ENCODE peak calls at places on chromosome 15, in five cellular contexts. R is tibial artery, V is stomach, L is PC-3, T is psoas muscle. D is an unnamed sample. For H3K4me1, the result is how much of the 10 kb centered on the place peaks cover.

GRCh38 chr15:63353887-63354286 is 27.8 kb downstream of the CA12 start:
- DNase-seq in R (no peak), V (no peak), L (no peak), T (no peak), D (no peak)

GRCh38 chr15:62115847-62116246 is 49.1 kb downstream of the C2CD4A start:
- DNase-seq in R (no peak), V (no peak), L (no peak), T (no peak), D (no peak)

GRCh38 chr15:66132251-66132816 is 121.2 kb downstream of the MEGF11 start:
- DNase-seq in R (no peak), V (no peak), L (no peak), T (no peak), D (no peak)

GRCh38 chr15:50888054-50888453 is 20.4 kb upstream of the AP4E1 start:
- DNase-seq in R (no peak), V (no peak), L (no peak), T (no peak), D (no peak)

GRCh38 chr15:83108266-83109219 is 1.1 kb downstream of the TM6SF1 start:
- DNase-seq in R (peak), V (peak), L (no peak), T (peak), D (peak)

GRCh38 chr15:40906947-40907802 is 12.9 kb downstream of the VPS18 start:
- DNase-seq in R (no peak), V (peak), L (peak), T (no peak), D (peak)

GRCh38 chr15:75639191-75639708 is 774 bp downstream of the IMP3 start:
- DNase-seq in R (no peak), V (no peak), L (peak), T (no peak), D (no peak)

GRCh38 chr15:49915822-49916221 is 203.2 kb downstream of the ATP8B4 start:
- DNase-seq in R (no peak), V (no peak), L (no peak), T (no peak), D (no peak)

GRCh38 chr15:79474252-79474651 is 42.1 kb downstream of the MINAR1 start:
- DNase-seq in R (no peak), V (no peak), L (no peak), T (no peak), D (no peak)

GRCh38 chr15:35705030-35705884 is 159.3 kb upstream of the DPH6 start:
- DNase-seq in R (no peak), V (no peak), L (no peak), T (no peak), D (no peak)

GRCh38 chr15:80689716-80690115 is 5.4 kb upstream of the ABHD17C start:
- DNase-seq in R (no peak), V (no peak), L (no peak), T (no peak), D (no peak)

GRCh38 chr15:90706394-90707327 is 10.5 kb upstream of the BLM start:
- DNase-seq in R (no peak), V (no peak), L (no peak), T (no peak), D (no peak)

GRCh38 chr15:67133738-67134576 is 68.6 kb downstream of the SMAD3 start:
- DNase-seq in R (peak), V (no peak), L (no peak), T (no peak), D (no peak)

GRCh38 chr15:82045179-82045891 is 483 bp downstream of the MEX3B start:
- DNase-seq in R (peak), V (no peak), L (no peak), T (peak), D (peak)

GRCh38 chr15:34280193-34280592 is 55.4 kb downstream of the EMC4 start:
- DNase-seq in R (no peak), V (no peak), L (no peak), T (no peak), D (no peak)

GRCh38 chr15:78075490-78076230 is 1.9 kb downstream of the TBC1D2B start:
- DNase-seq in R (peak), V (peak), L (peak), T (no peak), D (no peak)

GRCh38 chr15:52331490-52332240 is 36.1 kb upstream of the MYO5C start:
- DNase-seq in R (no peak), V (peak), L (peak), T (no peak), D (peak)

GRCh38 chr15:72118400-72118978 is at the start of gene SENP8:
- DNase-seq in R (no peak), V (no peak), L (no peak), T (no peak), D (no peak)

GRCh38 chr15:71013446-71013845 is 101.8 kb upstream of the THSD4 start:
- DNase-seq in R (no peak), V (no peak), L (no peak), T (no peak), D (no peak)

GRCh38 chr15:43912208-43912607 is 85.4 kb downstream of the WDR76 start:
- DNase-seq in R (no peak), V (no peak), L (no peak), T (no peak), D (no peak)

GRCh38 chr15:51090753-51091152 is 4.0 kb downstream of the TNFAIP8L3 start:
- DNase-seq in R (no peak), V (no peak), L (no peak), T (no peak), D (no peak)

GRCh38 chr15:75062706-75063105 is 39.3 kb downstream of the PPCDC start:
- DNase-seq in R (no peak), V (no peak), L (no peak), T (no peak), D (no peak)

GRCh38 chr15:39235084-39235795 is 345.6 kb upstream of the THBS1 start:
- DNase-seq in R (no peak), V (no peak), L (peak), T (no peak), D (no peak)

GRCh38 chr15:28094732-28095521 is 4.2 kb downstream of the OCA2 start:
- DNase-seq in R (peak), V (peak), L (peak), T (no peak), D (no peak)

GRCh38 chr15:81258455-81258854 is 61.8 kb downstream of the IL16 start:
- DNase-seq in R (no peak), V (no peak), L (no peak), T (no peak), D (no peak)

GRCh38 chr15:88695046-88695445 is 56.2 kb downstream of the ISG20 start:
- DNase-seq in R (no peak), V (no peak), L (no peak), T (no peak), D (no peak)

GRCh38 chr15:25171111-25171811 is 216.5 kb downstream of the SNRPN start:
- DNase-seq in R (no peak), V (no peak), L (no peak), T (peak), D (peak)

GRCh38 chr15:51970132-51970817 is 1.3 kb downstream of the LEO1 start:
- DNase-seq in R (no peak), V (no peak), L (no peak), T (no peak), D (no peak)

GRCh38 chr15:48563944-48564343 is 81.6 kb downstream of the FBN1 start:
- DNase-seq in R (no peak), V (no peak), L (no peak), T (no peak), D (no peak)

GRCh38 chr15:91113036-91113435 is 13.0 kb downstream of the SV2B start:
- DNase-seq in R (no peak), V (no peak), L (no peak), T (no peak), D (no peak)

DNA sequence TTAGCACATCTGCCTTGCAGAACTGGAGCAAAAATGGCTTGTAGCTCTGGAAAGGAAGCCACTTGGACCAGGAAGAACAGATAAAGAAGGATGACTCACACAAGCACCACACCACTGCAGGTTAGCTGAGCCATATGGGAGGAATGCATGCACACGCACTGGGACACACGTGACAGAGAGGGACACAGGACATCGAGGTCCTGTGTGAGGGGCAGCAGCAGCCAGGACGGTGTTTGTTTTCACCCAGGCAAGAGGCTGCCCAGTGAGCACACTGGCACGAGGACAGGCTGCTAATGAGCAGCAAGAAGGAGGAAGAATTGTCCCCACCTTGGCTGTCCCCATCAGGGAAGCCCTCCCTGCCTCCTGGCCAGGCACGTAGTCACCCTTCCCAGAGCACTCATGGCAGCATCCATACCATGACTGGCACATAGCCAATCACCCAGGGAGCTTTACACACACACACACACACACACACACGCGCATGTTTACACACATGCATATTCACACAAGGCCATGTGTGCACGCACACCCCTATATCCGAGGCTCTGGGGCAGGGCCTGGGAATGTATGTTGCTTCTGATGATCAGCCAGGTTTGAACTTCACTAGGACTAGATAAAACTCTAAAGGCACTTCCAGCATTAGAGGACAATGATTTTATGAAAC is 24.0 kb upstream of the SPTBN5 start:
- DNase-seq in R (peak), V (peak), L (peak), T (peak), D (no peak)
- H3K4me1 ChIP-seq in R (under half), V (half or more), L (under half), T (half or more), D (under half)

GRCh38 chr15:92822216-92823144 is 77.6 kb upstream of the CHD2 start:
- DNase-seq in R (no peak), V (no peak), L (no peak), T (no peak), D (no peak)

GRCh38 chr15:92818658-92819311 is 81.3 kb upstream of the CHD2 start:
- DNase-seq in R (no peak), V (no peak), L (no peak), T (no peak), D (no peak)

GRCh38 chr15:92820233-92821021 is 79.7 kb upstream of the CHD2 start:
- DNase-seq in R (peak), V (peak), L (peak), T (peak), D (peak)

GRCh38 chr15:92819312-92820232 is 80.6 kb upstream of the CHD2 start:
- DNase-seq in R (no peak), V (no peak), L (peak), T (no peak), D (no peak)

DNA sequence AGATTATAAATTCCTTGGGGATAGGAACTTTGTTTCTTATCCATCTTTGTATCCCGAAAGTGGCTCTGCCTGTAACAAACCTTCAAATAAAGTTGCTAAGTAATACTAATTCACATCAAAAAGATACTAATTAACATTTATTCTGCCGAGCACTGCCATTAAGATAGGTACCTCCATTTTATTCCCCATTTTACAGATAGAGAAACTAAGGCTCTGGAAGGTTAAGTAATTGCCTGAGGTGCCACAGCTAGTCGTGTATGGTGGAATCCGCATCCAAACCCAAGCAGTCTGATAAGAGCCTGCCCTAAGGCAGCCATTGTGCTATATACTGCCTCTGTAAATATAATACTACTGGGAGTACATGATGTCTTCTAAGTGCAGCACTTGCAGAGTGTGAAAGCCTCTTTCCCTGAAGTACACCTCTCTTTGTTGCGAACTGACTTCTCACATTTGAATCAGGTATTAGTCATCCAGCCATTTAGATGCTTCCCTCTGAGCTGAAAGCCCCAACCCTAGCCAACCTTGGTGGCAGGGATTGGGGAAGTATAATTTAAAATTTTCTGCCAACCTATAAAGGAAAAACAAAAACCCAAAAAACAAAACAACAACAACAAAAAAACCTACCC is 78.5 kb upstream of the CHD2 start:
- DNase-seq in R (no peak), V (no peak), L (peak), T (no peak), D (no peak)
- H3K4me1 ChIP-seq in R (under half), V (under half), L (under half), T (under half), D (under half)

DNA sequence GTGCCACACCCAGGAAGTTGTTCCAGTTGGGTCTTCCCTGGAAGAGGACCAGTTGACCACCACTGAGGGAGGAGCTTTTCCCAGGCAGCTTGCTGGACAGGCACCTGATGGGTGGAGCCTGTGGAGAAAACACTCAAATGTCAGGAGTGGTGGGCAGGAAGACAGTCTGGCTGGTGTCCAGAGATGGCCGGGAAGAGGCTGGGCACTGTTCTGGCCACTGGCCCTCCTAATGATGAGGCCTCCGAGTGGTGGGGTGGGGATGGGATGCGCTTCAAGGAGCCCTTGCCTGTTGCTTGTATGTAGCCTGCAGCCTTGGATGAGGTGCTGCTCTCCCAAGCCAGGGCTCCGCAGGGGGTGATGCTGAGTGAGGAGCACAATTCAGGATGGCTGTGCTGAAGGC is 12.3 kb downstream of the PLEKHO2 start:
- DNase-seq in R (no peak), V (no peak), L (no peak), T (no peak), D (no peak)
- H3K4me1 ChIP-seq in R (half or more), V (half or more), L (under half), T (under half), D (under half)

GRCh38 chr15:64847876-64848716 is 6.4 kb downstream of the PLEKHO2 start:
- DNase-seq in R (no peak), V (no peak), L (no peak), T (no peak), D (no peak)

GRCh38 chr15:64854526-64854925 is 12.8 kb downstream of the PLEKHO2 start:
- DNase-seq in R (no peak), V (no peak), L (no peak), T (no peak), D (no peak)

GRCh38 chr15:64851503-64851840 is 9.8 kb downstream of the PLEKHO2 start:
- DNase-seq in R (no peak), V (no peak), L (no peak), T (no peak), D (no peak)

GRCh38 chr15:64847448-64847847 is 5.7 kb downstream of the PLEKHO2 start:
- DNase-seq in R (no peak), V (no peak), L (no peak), T (no peak), D (no peak)

GRCh38 chr15:64850778-64851502 is 9.2 kb downstream of the PLEKHO2 start:
- DNase-seq in R (no peak), V (no peak), L (no peak), T (no peak), D (no peak)
- H3K4me1 ChIP-seq in R (under half), V (half or more), L (under half), T (under half), D (under half)

DNA sequence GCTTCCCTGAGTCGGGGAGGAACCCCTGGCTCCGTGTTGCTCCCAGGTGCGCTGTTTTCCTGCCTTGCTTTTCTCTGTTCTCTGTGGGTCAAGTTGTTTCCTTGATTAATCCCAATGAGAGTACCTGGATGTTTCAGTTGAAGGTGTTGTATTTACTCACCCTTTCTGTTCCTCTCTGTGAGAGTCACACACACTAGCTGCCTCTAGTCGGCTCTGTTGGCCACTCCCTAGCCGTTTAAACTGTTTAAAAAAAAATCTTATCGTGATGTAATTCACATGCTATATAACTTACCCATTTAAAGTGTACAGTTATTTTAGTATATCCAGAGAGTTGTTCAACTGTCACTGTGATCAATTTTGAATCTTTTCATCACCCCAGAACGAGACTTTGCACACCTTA is 74.0 kb downstream of the AKAP13 start:
- DNase-seq in R (no peak), V (no peak), L (no peak), T (no peak), D (no peak)
- H3K4me1 ChIP-seq in R (under half), V (under half), L (under half), T (under half), D (under half)

GRCh38 chr15:84752195-84752594 is 3.8 kb downstream of the ZNF592 start:
- DNase-seq in R (no peak), V (no peak), L (no peak), T (no peak), D (no peak)

GRCh38 chr15:84748274-84749110 is at the start of gene ZNF592:
- DNase-seq in R (peak), V (peak), L (peak), T (peak), D (peak)

GRCh38 chr15:84749111-84749991 is 959 bp downstream of the ZNF592 start:
- DNase-seq in R (peak), V (peak), L (peak), T (peak), D (peak)

GRCh38 chr15:84750583-84751092 is 2.2 kb downstream of the ZNF592 start:
- DNase-seq in R (no peak), V (no peak), L (no peak), T (no peak), D (no peak)

DNA sequence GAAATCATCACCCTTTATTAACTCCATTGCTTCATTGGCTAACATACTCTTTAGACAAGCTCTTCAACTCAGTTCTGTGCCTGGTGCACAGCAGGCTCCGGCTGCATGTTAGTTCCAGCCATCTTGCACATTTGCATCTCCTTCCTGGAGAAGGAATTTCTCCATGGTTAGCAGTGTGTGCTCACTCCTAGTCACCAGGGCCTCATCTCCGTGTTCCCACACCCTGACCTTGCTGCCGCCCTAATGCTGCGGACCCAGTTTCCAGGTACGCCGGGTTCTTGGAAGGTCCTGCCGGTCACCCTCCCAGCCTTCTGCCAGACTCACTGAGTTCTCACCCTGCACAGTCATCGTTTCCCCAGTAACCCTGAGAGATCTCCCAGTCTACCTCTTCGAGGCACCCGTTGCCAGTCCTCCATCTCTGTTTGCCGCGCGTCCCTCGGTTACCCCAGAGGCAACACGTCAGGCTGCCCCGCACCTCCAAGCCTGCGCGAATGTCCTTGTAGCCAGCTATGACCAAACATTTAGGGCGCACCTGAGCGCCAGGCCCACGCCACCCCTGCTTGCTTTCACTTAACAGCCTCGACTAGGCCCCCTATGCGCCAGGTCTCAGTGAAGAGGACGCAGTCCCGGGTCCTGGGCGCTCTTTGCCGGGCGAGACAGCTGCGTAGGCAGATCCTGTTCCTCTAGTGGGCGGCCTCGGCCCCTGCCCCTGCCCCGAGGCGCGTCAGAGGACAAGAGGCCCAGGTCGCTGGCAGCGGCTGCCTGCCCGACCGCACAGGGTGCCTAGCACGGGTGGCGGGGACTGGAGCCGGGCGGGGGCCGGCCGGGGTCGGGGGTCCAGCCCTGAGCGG is 744 bp upstream of the ZNF592 start:
- DNase-seq in R (peak), V (peak), L (peak), T (peak), D (peak)
- H3K4me1 ChIP-seq in R (half or more), V (under half), L (under half), T (half or more), D (under half)

D was measured in right lobe of liver.